ENCODE peak calls at places on chromosome 3, in eight cellular contexts. J is cardiac fibroblast, G is dorsolateral prefrontal cortex, I is right lobe of liver, S is A549, O is stomach, W is cardiac muscle cell, Q is bronchial epithelial cell. K is an unnamed sample.

GRCh38 chr3:71050521-71051258 is 532.8 kb downstream of the FOXP1 start:
- DNase-seq in W (peak), G (no peak), Q (no peak), I (no peak), J (peak), O (no peak), S (no peak), K (no peak)

GRCh38 chr3:123317716-123318115 is 116.0 kb downstream of the SEC22A start:
- DNase-seq in S (no peak), Q (no peak), J (no peak), W (no peak), G (no peak), I (no peak), O (no peak), K (no peak)

GRCh38 chr3:192675958-192676649 is 51.2 kb downstream of the FGF12 start:
- DNase-seq in J (no peak), W (no peak), Q (no peak), O (no peak), G (no peak), S (no peak), I (no peak), K (no peak)

GRCh38 chr3:188362405-188362831 is 208.5 kb downstream of the LPP start:
- DNase-seq in W (peak), O (no peak), J (peak), I (no peak), S (peak), G (no peak), Q (peak), K (no peak)

GRCh38 chr3:12681586-12682371 is 17.9 kb upstream of the RAF1 start:
- DNase-seq in O (no peak), G (no peak), I (no peak), J (peak), Q (peak), S (no peak), W (peak), K (peak)

GRCh38 chr3:72821170-72821781 is 27.0 kb downstream of the SHQ1 start:
- DNase-seq in Q (no peak), I (peak), W (peak), S (no peak), J (peak), O (no peak), G (no peak), K (no peak)

GRCh38 chr3:2001306-2002108 is 97.2 kb upstream of the CNTN4 start:
- DNase-seq in O (no peak), J (no peak), W (no peak), S (no peak), G (no peak), I (no peak), Q (no peak), K (no peak)

GRCh38 chr3:41975421-41976103 is 13.7 kb upstream of the ULK4 start:
- DNase-seq in I (no peak), W (peak), S (no peak), J (peak), G (no peak), O (no peak), Q (no peak), K (no peak)

GRCh38 chr3:58621086-58621830 is 44.1 kb upstream of the FAM107A start:
- DNase-seq in S (no peak), Q (no peak), G (no peak), I (no peak), W (no peak), J (no peak), O (no peak), K (no peak)

GRCh38 chr3:183224581-183224980 is 28.5 kb upstream of the B3GNT5 start:
- DNase-seq in I (no peak), J (no peak), Q (no peak), G (no peak), S (no peak), W (no peak), O (no peak), K (no peak)

GRCh38 chr3:127967296-127967695 is 52.3 kb downstream of the KBTBD12 start:
- DNase-seq in O (no peak), Q (no peak), S (no peak), G (no peak), W (no peak), I (no peak), J (no peak), K (no peak)

GRCh38 chr3:30012941-30013543 is 593.4 kb upstream of the TGFBR2 start:
- DNase-seq in W (peak), J (peak), Q (peak), S (peak), I (peak), O (peak), G (peak), K (peak)

GRCh38 chr3:17179381-17180205 is 294.8 kb downstream of the PLCL2 start:
- DNase-seq in Q (no peak), W (peak), S (no peak), J (peak), G (no peak), I (no peak), O (no peak), K (no peak)

GRCh38 chr3:108320746-108321350 is 24.5 kb downstream of the HHLA2 start:
- DNase-seq in O (no peak), J (no peak), I (no peak), Q (peak), W (no peak), S (no peak), G (no peak), K (no peak)

GRCh38 chr3:47159820-47160219 is 4.1 kb downstream of the SETD2 start:
- DNase-seq in Q (no peak), W (no peak), O (no peak), G (no peak), S (no peak), I (no peak), J (no peak), K (no peak)

GRCh38 chr3:115671761-115672455 is 48.6 kb downstream of the GAP43 start:
- DNase-seq in W (no peak), Q (no peak), S (no peak), G (no peak), J (no peak), I (no peak), O (no peak), K (no peak)

GRCh38 chr3:27721717-27722564 is at the start of gene EOMES:
- DNase-seq in G (no peak), W (peak), I (no peak), O (peak), S (peak), Q (peak), J (peak), K (no peak)

GRCh38 chr3:167837430-167837829 is 101.9 kb downstream of the SERPINI1 start:
- DNase-seq in J (no peak), S (no peak), Q (peak), O (no peak), G (no peak), I (no peak), W (no peak), K (no peak)
- TF ChIP-seq CTCF in J (no peak), S (peak), Q (no peak), O (no peak), G (peak), I (peak), W (no peak), K (no peak)

GRCh38 chr3:31449318-31449717 is 83.4 kb upstream of the STT3B start:
- DNase-seq in Q (no peak), S (no peak), I (no peak), W (no peak), J (no peak), O (no peak), G (no peak), K (no peak)
- H3K4me3 ChIP-seq in Q (no peak), S (no peak), I (no peak), W (no peak), J (no peak), O (no peak), G (no peak), K (no peak)

GRCh38 chr3:172333692-172334457 is 114.4 kb downstream of the GHSR start:
- DNase-seq in O (no peak), J (no peak), Q (no peak), I (no peak), G (no peak), W (no peak), S (no peak), K (no peak)
- TF ChIP-seq CTCF in O (no peak), J (no peak), Q (no peak), I (no peak), G (peak), W (peak), S (peak), K (no peak)

GRCh38 chr3:54957711-54958110 is 29.9 kb upstream of the LRTM1 start:
- DNase-seq in S (no peak), O (no peak), W (no peak), I (no peak), G (no peak), J (no peak), Q (no peak), K (no peak)

GRCh38 chr3:54962200-54962599 is 34.3 kb upstream of the LRTM1 start:
- DNase-seq in Q (peak), O (no peak), G (no peak), I (no peak), J (no peak), S (no peak), W (no peak), K (no peak)

GRCh38 chr3:54960736-54961135 is 32.9 kb upstream of the LRTM1 start:
- DNase-seq in O (no peak), W (no peak), I (no peak), J (no peak), S (no peak), Q (no peak), G (no peak), K (no peak)

GRCh38 chr3:54963621-54964020 is 35.8 kb upstream of the LRTM1 start:
- DNase-seq in O (no peak), W (no peak), G (no peak), I (no peak), Q (no peak), J (no peak), S (no peak), K (no peak)

DNA sequence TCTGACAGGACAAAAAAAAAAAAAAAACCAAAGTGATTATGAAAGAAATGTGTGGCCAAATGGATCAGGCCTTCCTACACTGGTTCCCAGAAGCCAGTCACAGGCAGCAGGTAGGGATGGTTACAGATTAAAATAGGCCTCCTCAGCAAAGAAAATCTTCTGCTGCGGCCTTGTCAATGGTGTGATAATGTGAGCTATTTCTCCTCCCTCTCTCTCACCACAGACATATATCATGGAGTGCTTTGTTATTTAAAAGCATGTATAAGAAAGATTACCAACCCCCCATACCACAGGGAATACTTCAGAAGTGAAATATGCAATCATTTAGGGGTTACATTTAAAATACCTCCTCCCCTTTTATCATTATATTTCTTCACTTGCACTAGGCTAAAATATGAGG is 32.2 kb upstream of the LRTM1 start:
- DNase-seq in W (no peak), G (no peak), Q (no peak), S (no peak), I (no peak), O (no peak), J (no peak), K (no peak)
- H3K4me3 ChIP-seq in W (no peak), G (no peak), Q (no peak), S (no peak), I (no peak), O (no peak), J (no peak), K (no peak)

GRCh38 chr3:144361002-144361401 is 389.4 kb downstream of the DIPK2A start:
- DNase-seq in O (no peak), Q (no peak), I (no peak), W (no peak), G (no peak), S (no peak), J (no peak), K (no peak)
- TF ChIP-seq CTCF in O (no peak), Q (no peak), I (no peak), W (no peak), G (no peak), S (no peak), J (no peak), K (no peak)

GRCh38 chr3:48847586-48848423 is at the start of gene PRKAR2A:
- DNase-seq in S (peak), J (peak), G (peak), I (peak), O (peak), Q (peak), W (peak), K (peak)

GRCh38 chr3:48848816-48849515 is 1.3 kb upstream of the PRKAR2A start:
- DNase-seq in G (no peak), J (no peak), W (no peak), S (no peak), I (peak), Q (no peak), O (no peak), K (no peak)

GRCh38 chr3:48847053-48847585 is 555 bp downstream of the PRKAR2A start:
- DNase-seq in I (peak), J (peak), S (peak), W (peak), O (peak), Q (peak), G (peak), K (peak)

GRCh38 chr3:48845170-48845569 is 2.5 kb downstream of the PRKAR2A start:
- DNase-seq in O (no peak), J (peak), G (no peak), Q (no peak), W (no peak), I (no peak), S (no peak), K (no peak)
- H3K4me3 ChIP-seq in O (no peak), J (no peak), G (no peak), Q (no peak), W (no peak), I (no peak), S (no peak), K (no peak)

GRCh38 chr3:44529927-44530326 is 25.1 kb upstream of the ZKSCAN7 start:
- DNase-seq in I (no peak), J (peak), W (peak), O (no peak), G (no peak), Q (no peak), S (no peak), K (no peak)
- TF ChIP-seq CTCF in I (peak), J (peak), W (peak), O (no peak), G (no peak), Q (no peak), S (no peak), K (no peak)

GRCh38 chr3:31968391-31968926 is 12.6 kb downstream of the OSBPL10 start:
- DNase-seq in J (peak), S (no peak), G (no peak), W (peak), Q (peak), O (no peak), I (no peak), K (no peak)
- H3K4me3 ChIP-seq in J (no peak), S (peak), G (no peak), W (no peak), Q (no peak), O (no peak), I (no peak), K (no peak)

K was measured in lung.